ENCODE peak calls at places on chromosomes 12 and 14, in nine cellular contexts. One of them, this sample, is unnamed.

GRCh38 chr14:65432361-65432948 is 19.9 kb downstream of the FUT8 start:
- DNase-seq in DMS153: no peak
- DNase-seq in heart right ventricle: no peak
- DNase-seq in esophagus squamous epithelium: no peak
- DNase-seq in amniotic stem cell: no peak
- DNase-seq in Right ventricle myocardium inferior: no peak
- DNase-seq in stimulated activated CD4-positive, alpha-beta T cell treated with anti-CD3 and anti-CD28 coated beads, TNF-alpha, amount 100 ng/mL, for 1 hour: no peak
- DNase-seq in mesenchymal stem cell: no peak
- DNase-seq in astrocyte of the spinal cord: peak
- DNase-seq in this sample: no peak

GRCh38 chr12:132719954-132720324 is 9.3 kb downstream of the PGAM5 start:
- DNase-seq in heart right ventricle: no peak
- DNase-seq in mesenchymal stem cell: no peak
- DNase-seq in astrocyte of the spinal cord: no peak
- DNase-seq in Right ventricle myocardium inferior: no peak
- DNase-seq in DMS153: no peak
- DNase-seq in stimulated activated CD4-positive, alpha-beta T cell treated with anti-CD3 and anti-CD28 coated beads, TNF-alpha, amount 100 ng/mL, for 1 hour: no peak
- DNase-seq in esophagus squamous epithelium: no peak
- DNase-seq in amniotic stem cell: no peak
- DNase-seq in this sample: no peak

GRCh38 chr12:131975228-131975627 is 25.5 kb downstream of the EP400 start:
- DNase-seq in DMS153: no peak
- DNase-seq in Right ventricle myocardium inferior: no peak
- DNase-seq in heart right ventricle: no peak
- DNase-seq in astrocyte of the spinal cord: no peak
- DNase-seq in amniotic stem cell: no peak
- DNase-seq in mesenchymal stem cell: no peak
- DNase-seq in stimulated activated CD4-positive, alpha-beta T cell treated with anti-CD3 and anti-CD28 coated beads, TNF-alpha, amount 100 ng/mL, for 1 hour: no peak
- DNase-seq in esophagus squamous epithelium: no peak
- DNase-seq in this sample: no peak

GRCh38 chr14:102830474-102831045 is 53.3 kb downstream of the TRAF3 start:
- DNase-seq in mesenchymal stem cell: no peak
- DNase-seq in heart right ventricle: no peak
- DNase-seq in Right ventricle myocardium inferior: no peak
- DNase-seq in esophagus squamous epithelium: no peak
- DNase-seq in astrocyte of the spinal cord: no peak
- DNase-seq in stimulated activated CD4-positive, alpha-beta T cell treated with anti-CD3 and anti-CD28 coated beads, TNF-alpha, amount 100 ng/mL, for 1 hour: no peak
- DNase-seq in amniotic stem cell: no peak
- DNase-seq in DMS153: no peak
- DNase-seq in this sample: no peak

GRCh38 chr14:69303086-69303485 is 43.1 kb downstream of the GALNT16 start:
- DNase-seq in amniotic stem cell: no peak
- DNase-seq in astrocyte of the spinal cord: no peak
- DNase-seq in esophagus squamous epithelium: no peak
- DNase-seq in heart right ventricle: no peak
- DNase-seq in mesenchymal stem cell: no peak
- DNase-seq in stimulated activated CD4-positive, alpha-beta T cell treated with anti-CD3 and anti-CD28 coated beads, TNF-alpha, amount 100 ng/mL, for 1 hour: no peak
- DNase-seq in DMS153: no peak
- DNase-seq in Right ventricle myocardium inferior: no peak
- DNase-seq in this sample: no peak

GRCh38 chr12:32644455-32644854 is 34.6 kb upstream of the DNM1L start:
- DNase-seq in Right ventricle myocardium inferior: no peak
- DNase-seq in esophagus squamous epithelium: no peak
- DNase-seq in mesenchymal stem cell: no peak
- DNase-seq in heart right ventricle: no peak
- DNase-seq in astrocyte of the spinal cord: no peak
- DNase-seq in stimulated activated CD4-positive, alpha-beta T cell treated with anti-CD3 and anti-CD28 coated beads, TNF-alpha, amount 100 ng/mL, for 1 hour: no peak
- DNase-seq in amniotic stem cell: no peak
- DNase-seq in DMS153: no peak
- DNase-seq in this sample: no peak

GRCh38 chr12:51323966-51324895 is at the start of gene BIN2:
- DNase-seq in amniotic stem cell: no peak
- DNase-seq in astrocyte of the spinal cord: no peak
- DNase-seq in DMS153: no peak
- DNase-seq in heart right ventricle: peak
- DNase-seq in stimulated activated CD4-positive, alpha-beta T cell treated with anti-CD3 and anti-CD28 coated beads, TNF-alpha, amount 100 ng/mL, for 1 hour: peak
- DNase-seq in mesenchymal stem cell: no peak
- DNase-seq in Right ventricle myocardium inferior: peak
- DNase-seq in esophagus squamous epithelium: no peak
- DNase-seq in this sample: peak

GRCh38 chr14:22623047-22623446 is 21.1 kb downstream of the OR6J1 start:
- DNase-seq in astrocyte of the spinal cord: no peak
- DNase-seq in amniotic stem cell: no peak
- DNase-seq in heart right ventricle: no peak
- DNase-seq in Right ventricle myocardium inferior: no peak
- DNase-seq in DMS153: no peak
- DNase-seq in mesenchymal stem cell: no peak
- DNase-seq in esophagus squamous epithelium: no peak
- DNase-seq in stimulated activated CD4-positive, alpha-beta T cell treated with anti-CD3 and anti-CD28 coated beads, TNF-alpha, amount 100 ng/mL, for 1 hour: no peak
- DNase-seq in this sample: no peak

GRCh38 chr14:49857427-49858003 is 4.9 kb upstream of the NEMF start:
- DNase-seq in mesenchymal stem cell: no peak
- DNase-seq in stimulated activated CD4-positive, alpha-beta T cell treated with anti-CD3 and anti-CD28 coated beads, TNF-alpha, amount 100 ng/mL, for 1 hour: no peak
- DNase-seq in heart right ventricle: no peak
- DNase-seq in DMS153: no peak
- DNase-seq in astrocyte of the spinal cord: no peak
- DNase-seq in amniotic stem cell: no peak
- DNase-seq in Right ventricle myocardium inferior: no peak
- DNase-seq in esophagus squamous epithelium: no peak
- DNase-seq in this sample: no peak

GRCh38 chr14:71341160-71341559 is 433.9 kb downstream of the PCNX1 start:
- DNase-seq in stimulated activated CD4-positive, alpha-beta T cell treated with anti-CD3 and anti-CD28 coated beads, TNF-alpha, amount 100 ng/mL, for 1 hour: no peak
- DNase-seq in amniotic stem cell: no peak
- DNase-seq in heart right ventricle: no peak
- DNase-seq in mesenchymal stem cell: no peak
- DNase-seq in esophagus squamous epithelium: no peak
- DNase-seq in DMS153: no peak
- DNase-seq in astrocyte of the spinal cord: no peak
- DNase-seq in Right ventricle myocardium inferior: no peak
- DNase-seq in this sample: no peak

GRCh38 chr12:51219345-51219744 is 1.5 kb upstream of the POU6F1 start:
- DNase-seq in astrocyte of the spinal cord: no peak
- DNase-seq in esophagus squamous epithelium: no peak
- DNase-seq in DMS153: no peak
- DNase-seq in Right ventricle myocardium inferior: no peak
- DNase-seq in mesenchymal stem cell: no peak
- DNase-seq in heart right ventricle: no peak
- DNase-seq in amniotic stem cell: no peak
- DNase-seq in stimulated activated CD4-positive, alpha-beta T cell treated with anti-CD3 and anti-CD28 coated beads, TNF-alpha, amount 100 ng/mL, for 1 hour: no peak
- DNase-seq in this sample: no peak

GRCh38 chr12:132470417-132470816 is 19.5 kb upstream of the FBRSL1 start:
- DNase-seq in DMS153: no peak
- DNase-seq in mesenchymal stem cell: no peak
- DNase-seq in stimulated activated CD4-positive, alpha-beta T cell treated with anti-CD3 and anti-CD28 coated beads, TNF-alpha, amount 100 ng/mL, for 1 hour: no peak
- DNase-seq in esophagus squamous epithelium: no peak
- DNase-seq in astrocyte of the spinal cord: no peak
- DNase-seq in Right ventricle myocardium inferior: no peak
- DNase-seq in amniotic stem cell: no peak
- DNase-seq in heart right ventricle: no peak
- DNase-seq in this sample: no peak

GRCh38 chr12:12443482-12443881 is 86.6 kb downstream of the BORCS5 start:
- DNase-seq in Right ventricle myocardium inferior: peak
- DNase-seq in DMS153: no peak
- DNase-seq in astrocyte of the spinal cord: peak
- DNase-seq in esophagus squamous epithelium: no peak
- DNase-seq in stimulated activated CD4-positive, alpha-beta T cell treated with anti-CD3 and anti-CD28 coated beads, TNF-alpha, amount 100 ng/mL, for 1 hour: no peak
- DNase-seq in heart right ventricle: peak
- DNase-seq in mesenchymal stem cell: no peak
- DNase-seq in amniotic stem cell: no peak
- DNase-seq in this sample: no peak

GRCh38 chr12:87679262-87679661 is 349.9 kb downstream of the C12orf50 start:
- DNase-seq in heart right ventricle: no peak
- DNase-seq in stimulated activated CD4-positive, alpha-beta T cell treated with anti-CD3 and anti-CD28 coated beads, TNF-alpha, amount 100 ng/mL, for 1 hour: no peak
- DNase-seq in amniotic stem cell: no peak
- DNase-seq in esophagus squamous epithelium: no peak
- DNase-seq in DMS153: no peak
- DNase-seq in mesenchymal stem cell: no peak
- DNase-seq in astrocyte of the spinal cord: no peak
- DNase-seq in Right ventricle myocardium inferior: no peak
- DNase-seq in this sample: no peak

GRCh38 chr12:112275211-112275610 is 107.0 kb downstream of the HECTD4 start:
- DNase-seq in stimulated activated CD4-positive, alpha-beta T cell treated with anti-CD3 and anti-CD28 coated beads, TNF-alpha, amount 100 ng/mL, for 1 hour: no peak
- DNase-seq in mesenchymal stem cell: no peak
- DNase-seq in esophagus squamous epithelium: no peak
- DNase-seq in astrocyte of the spinal cord: no peak
- DNase-seq in heart right ventricle: no peak
- DNase-seq in Right ventricle myocardium inferior: no peak
- DNase-seq in DMS153: no peak
- DNase-seq in amniotic stem cell: no peak
- DNase-seq in this sample: no peak

GRCh38 chr12:104521731-104522130 is 65.0 kb downstream of the CHST11 start:
- DNase-seq in astrocyte of the spinal cord: peak
- DNase-seq in amniotic stem cell: no peak
- DNase-seq in esophagus squamous epithelium: no peak
- DNase-seq in DMS153: no peak
- DNase-seq in mesenchymal stem cell: peak
- DNase-seq in Right ventricle myocardium inferior: no peak
- DNase-seq in stimulated activated CD4-positive, alpha-beta T cell treated with anti-CD3 and anti-CD28 coated beads, TNF-alpha, amount 100 ng/mL, for 1 hour: no peak
- DNase-seq in heart right ventricle: no peak
- DNase-seq in this sample: no peak

This sample was measured in GM20000.